ENCODE peak calls at places on chromosomes 3 and 15, in four cellular contexts. C, L, S and M are unnamed samples.

GRCh38 chr3:120649735-120650705 is 32.0 kb downstream of the HGD start:
- DNase-seq in C (no peak), L (no peak), S (no peak), M (no peak)

GRCh38 chr3:197926418-197926817 is 23.6 kb upstream of the RPL35A start:
- DNase-seq in L (no peak), C (no peak), S (peak), M (no peak)

GRCh38 chr3:180287703-180288102 is 251.0 kb upstream of the PEX5L start:
- DNase-seq in C (no peak), L (no peak), S (no peak), M (no peak)

GRCh38 chr15:45448066-45448510 is 69.7 kb upstream of the GATM start:
- DNase-seq in S (no peak), L (no peak), C (no peak), M (no peak)

GRCh38 chr15:62977952-62978811 is 64.4 kb upstream of the TPM1 start:
- DNase-seq in C (no peak), S (no peak), L (no peak), M (no peak)

GRCh38 chr15:84789762-84790161 is 27.4 kb upstream of the ALPK3 start:
- DNase-seq in C (no peak), L (no peak), S (peak), M (no peak)

GRCh38 chr3:11236588-11237461 is 35.4 kb upstream of the ATG7 start:
- DNase-seq in C (peak), S (peak), L (peak), M (no peak)

GRCh38 chr3:127289646-127290575 is 2.1 kb upstream of the PRR20G start:
- DNase-seq in S (no peak), L (no peak), C (no peak), M (no peak)

GRCh38 chr15:99369250-99369649 is 118.0 kb downstream of the LRRC28 start:
- DNase-seq in L (no peak), S (no peak), C (no peak), M (no peak)

GRCh38 chr3:154718716-154719115 is 288.7 kb upstream of the GPR149 start:
- DNase-seq in S (no peak), C (no peak), L (no peak), M (no peak)

GRCh38 chr3:29346828-29347227 is 66.0 kb downstream of the RBMS3 start:
- DNase-seq in L (no peak), S (no peak), C (peak), M (no peak)

GRCh38 chr3:15050405-15051092 is 14.6 kb downstream of the MRPS25 start:
- DNase-seq in S (no peak), L (peak), C (no peak), M (no peak)

GRCh38 chr15:56207711-56208110 is 36.0 kb downstream of the RFX7 start:
- DNase-seq in L (no peak), S (no peak), C (no peak), M (no peak)

GRCh38 chr15:52765779-52766178 is 24.4 kb downstream of the ONECUT1 start:
- DNase-seq in S (peak), L (no peak), C (no peak), M (no peak)

GRCh38 chr3:197854596-197855343 is 63.7 kb downstream of the LRCH3 start:
- DNase-seq in S (peak), L (no peak), C (peak), M (no peak)

GRCh38 chr3:75272708-75273107 is 391.4 kb upstream of the FRG2C start:
- DNase-seq in L (no peak), S (no peak), C (peak), M (no peak)

GRCh38 chr3:98259707-98260106 is 4.3 kb upstream of the OR5H6 start:
- DNase-seq in L (no peak), S (no peak), C (no peak), M (no peak)

GRCh38 chr15:55737373-55737772 is 5.6 kb downstream of the PRTG start:
- DNase-seq in C (no peak), S (peak), L (no peak), M (no peak)

GRCh38 chr3:149390772-149391212 is 13.3 kb upstream of the TM4SF1 start:
- DNase-seq in L (no peak), S (no peak), C (no peak), M (no peak)

GRCh38 chr15:40984963-40985362 is 31.7 kb downstream of the CHAC1 start:
- DNase-seq in C (peak), S (no peak), L (no peak), M (no peak)

GRCh38 chr3:140007081-140007480 is 72.1 kb downstream of the CLSTN2 start:
- DNase-seq in L (no peak), S (no peak), C (no peak), M (no peak)

GRCh38 chr3:115386347-115386746 is 237.0 kb upstream of the GAP43 start:
- DNase-seq in C (no peak), L (no peak), S (peak), M (no peak)

GRCh38 chr3:124230432-124230831 is 238.5 kb upstream of the ROPN1 start:
- DNase-seq in C (no peak), S (no peak), L (no peak), M (no peak)

GRCh38 chr15:76199106-76200082 is 111.9 kb downstream of the ETFA start:
- DNase-seq in S (no peak), L (no peak), C (peak), M (no peak)

GRCh38 chr3:44682182-44682896 is 30.1 kb upstream of the ZNF502 start:
- DNase-seq in C (no peak), S (no peak), L (no peak), M (no peak)

GRCh38 chr3:113439576-113439975 is 1.7 kb downstream of the CFAP44 start:
- DNase-seq in L (no peak), S (no peak), C (no peak), M (no peak)

GRCh38 chr15:47384316-47384715 is 333.0 kb upstream of the SEMA6D start:
- DNase-seq in C (peak), L (no peak), S (peak), M (no peak)

GRCh38 chr3:143600762-143601161 is 247.5 kb downstream of the SLC9A9 start:
- DNase-seq in L (no peak), S (no peak), C (peak), M (no peak)

GRCh38 chr3:99425930-99426329 is 212.5 kb upstream of the COL8A1 start:
- DNase-seq in L (no peak), S (no peak), C (no peak), M (no peak)

GRCh38 chr15:28051920-28052633 is 47.0 kb downstream of the OCA2 start:
- DNase-seq in S (no peak), L (no peak), C (no peak), M (no peak)

GRCh38 chr15:65532738-65533051 is 2.4 kb downstream of the HACD3 start:
- DNase-seq in C (peak), L (no peak), S (no peak), M (no peak)

GRCh38 chr3:187976361-187976900 is 177.5 kb upstream of the LPP start:
- DNase-seq in L (no peak), C (no peak), S (no peak), M (no peak)

GRCh38 chr15:66703540-66703941 is 1.5 kb downstream of the SMAD6 start:
- DNase-seq in C (peak), L (peak), S (peak), M (no peak)

GRCh38 chr3:15647629-15648167 is 46.2 kb downstream of the BTD start:
- DNase-seq in S (no peak), C (peak), L (peak), M (no peak)

GRCh38 chr3:148372476-148372875 is 325.2 kb upstream of the AGTR1 start:
- DNase-seq in L (no peak), S (no peak), C (no peak), M (no peak)

GRCh38 chr15:73005032-73005431 is 47.2 kb upstream of the NEO1 start:
- DNase-seq in C (no peak), L (no peak), S (no peak), M (no peak)

GRCh38 chr3:105527949-105528348 is 161.2 kb downstream of the ALCAM start:
- DNase-seq in C (peak), S (no peak), L (no peak), M (no peak)

GRCh38 chr3:127218457-127218922 is 25.6 kb downstream of the PRR23E start:
- DNase-seq in L (no peak), C (no peak), S (no peak), M (no peak)

GRCh38 chr15:39140060-39140604 is 440.7 kb upstream of the THBS1 start:
- DNase-seq in L (no peak), C (peak), S (no peak), M (no peak)

GRCh38 chr3:71513081-71513480 is 70.4 kb downstream of the FOXP1 start:
- DNase-seq in L (no peak), C (no peak), S (no peak), M (no peak)

GRCh38 chr3:71511446-71511845 is 72.1 kb downstream of the FOXP1 start:
- DNase-seq in C (no peak), L (no peak), S (no peak), M (no peak)

GRCh38 chr3:71512544-71512943 is 71.0 kb downstream of the FOXP1 start:
- DNase-seq in S (no peak), L (no peak), C (no peak), M (no peak)

GRCh38 chr3:71511037-71511436 is 72.5 kb downstream of the FOXP1 start:
- DNase-seq in S (no peak), C (peak), L (no peak), M (no peak)

DNA sequence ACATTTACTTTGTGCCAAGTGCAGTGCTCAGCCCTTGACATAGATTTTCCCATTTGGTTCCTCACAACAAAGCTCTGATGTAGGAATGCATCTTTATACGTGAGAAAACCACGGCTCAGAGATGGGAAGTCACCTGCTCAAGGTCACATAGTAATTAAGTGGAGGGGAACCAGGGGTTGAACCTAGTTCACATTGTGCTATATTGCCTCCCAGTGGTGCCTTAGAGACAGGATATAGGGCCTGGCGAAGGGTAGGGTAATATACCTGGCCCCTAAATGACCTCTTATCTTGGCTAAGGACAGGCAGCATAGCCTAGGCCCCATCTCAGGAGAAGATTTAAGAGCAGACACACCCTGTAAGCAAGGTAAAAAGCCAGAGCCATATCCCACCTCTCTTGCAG is 71.5 kb downstream of the FOXP1 start:
- DNase-seq in C (no peak), L (no peak), S (no peak), M (no peak)
- TF ChIP-seq CTCF in C (no peak), L (no peak), S (no peak), M (no peak)

GRCh38 chr3:134040066-134040465 is 10.3 kb upstream of the SLCO2A1 start:
- DNase-seq in C (no peak), S (no peak), L (no peak), M (no peak)

GRCh38 chr3:134037168-134037567 is 7.4 kb upstream of the SLCO2A1 start:
- DNase-seq in C (no peak), S (no peak), L (no peak), M (no peak)

GRCh38 chr3:134038071-134038491 is 8.4 kb upstream of the SLCO2A1 start:
- DNase-seq in L (no peak), C (no peak), S (no peak), M (no peak)

GRCh38 chr3:134038716-134039115 is 9.0 kb upstream of the SLCO2A1 start:
- DNase-seq in L (no peak), C (no peak), S (no peak), M (no peak)

DNA sequence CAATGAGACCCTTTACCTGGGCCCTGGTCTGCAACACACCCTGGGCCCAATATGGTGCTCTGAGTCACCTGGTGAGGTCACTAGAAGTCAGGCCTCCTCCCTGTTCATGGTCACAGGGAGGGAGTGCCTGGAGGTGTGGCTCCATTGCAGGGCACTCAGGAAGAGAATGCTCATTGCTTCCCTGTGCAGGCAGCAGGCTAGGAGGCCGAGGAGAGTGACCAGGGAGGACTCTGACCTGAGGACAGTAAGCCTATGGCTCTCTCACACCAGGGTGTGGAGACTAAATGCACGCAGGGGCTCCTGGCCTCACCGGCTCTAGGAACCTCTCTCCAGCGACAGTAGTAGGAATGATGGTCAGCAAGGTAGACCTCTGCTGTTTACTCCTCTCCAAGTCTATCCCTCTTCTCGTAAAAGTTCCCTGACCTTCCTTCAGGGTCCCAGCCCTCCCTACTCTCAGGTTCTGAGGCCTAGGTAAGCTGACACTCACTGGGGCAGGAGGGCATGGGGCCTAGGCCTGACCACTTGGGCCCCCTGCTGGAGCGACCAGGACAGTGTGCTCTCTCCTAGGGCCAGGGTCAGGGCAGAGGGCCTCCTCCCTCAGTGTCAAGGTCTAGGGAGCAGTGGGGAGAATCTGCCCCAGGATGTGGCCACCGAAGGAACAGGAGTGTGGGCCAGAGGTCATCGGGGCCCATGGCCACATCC is 9.6 kb upstream of the SLCO2A1 start:
- DNase-seq in L (no peak), S (no peak), C (no peak), M (no peak)
- TF ChIP-seq CTCF in L (no peak), S (no peak), C (peak), M (peak)

GRCh38 chr3:100606894-100607512 is 2.4 kb upstream of the ADGRG7 start:
- DNase-seq in C (no peak), L (no peak), S (no peak), M (no peak)
- TF ChIP-seq CTCF in C (no peak), L (no peak), S (no peak), M (no peak)

GRCh38 chr3:109852283-109852682 is 514.9 kb upstream of the DPPA4 start:
- DNase-seq in L (no peak), S (no peak), C (no peak), M (no peak)
- TF ChIP-seq CTCF in L (no peak), S (no peak), C (no peak), M (no peak)

GRCh38 chr15:86691091-86691490 is 611.4 kb downstream of the AGBL1 start:
- DNase-seq in C (no peak), S (no peak), L (no peak), M (no peak)
- TF ChIP-seq CTCF in C (no peak), S (no peak), L (no peak), M (peak)

GRCh38 chr3:186255703-186256331 is 106.2 kb downstream of the DGKG start:
- DNase-seq in S (peak), L (peak), C (no peak), M (no peak)
- TF ChIP-seq CTCF in S (peak), L (no peak), C (no peak), M (no peak)

DNA sequence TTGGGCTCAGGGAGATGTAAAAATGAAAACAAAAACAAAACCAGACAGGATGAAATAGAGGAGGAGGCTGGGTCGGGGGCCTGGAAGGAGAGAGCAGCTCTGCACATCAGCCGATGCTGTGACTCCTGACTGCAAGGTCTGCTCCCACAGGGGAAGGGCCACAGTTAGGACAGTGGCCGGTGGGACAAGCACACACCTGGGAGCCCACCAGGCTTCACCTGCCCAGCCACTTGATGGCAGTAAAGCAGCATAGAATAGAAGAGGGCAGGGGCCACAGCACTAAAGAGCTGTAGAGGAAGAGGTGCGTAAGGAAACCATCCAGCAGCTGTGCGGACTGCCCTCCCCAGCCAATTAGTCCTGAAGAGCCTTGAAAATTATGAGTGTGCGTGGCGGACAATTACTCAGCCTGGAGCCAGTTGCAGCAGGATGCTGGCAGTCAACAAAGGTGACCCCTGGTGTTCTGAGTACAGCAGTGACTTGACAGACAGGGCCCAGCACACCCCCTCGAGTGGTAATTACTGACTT is 29.8 kb downstream of the ALS2CL start:
- DNase-seq in S (peak), C (peak), L (no peak), M (no peak)
- TF ChIP-seq CTCF in S (peak), C (no peak), L (no peak), M (peak)